ENCODE peak calls at places on chromosomes 11 and 22, in five cellular contexts. One of them, this sample, is unnamed.

GRCh38 chr11:113345978-113346377 is 31.6 kb downstream of the TTC12 start:
- DNase-seq in brain microvascular endothelial cell: no peak
- DNase-seq in fibroblast of mammary gland: no peak
- DNase-seq in colonic mucosa: no peak
- DNase-seq in Peyer's patch: no peak
- DNase-seq in this sample: no peak

GRCh38 chr11:68904458-68904847 is 762 bp downstream of the IGHMBP2 start:
- DNase-seq in colonic mucosa: peak
- DNase-seq in fibroblast of mammary gland: no peak
- DNase-seq in brain microvascular endothelial cell: peak
- DNase-seq in Peyer's patch: no peak
- DNase-seq in this sample: no peak

GRCh38 chr22:39306456-39307361 is 12.7 kb downstream of the RPL3 start:
- DNase-seq in Peyer's patch: no peak
- DNase-seq in colonic mucosa: no peak
- DNase-seq in fibroblast of mammary gland: no peak
- DNase-seq in brain microvascular endothelial cell: no peak
- DNase-seq in this sample: no peak

GRCh38 chr11:95589893-95590612 is 199.5 kb downstream of the FAM76B start:
- DNase-seq in brain microvascular endothelial cell: no peak
- DNase-seq in fibroblast of mammary gland: no peak
- DNase-seq in Peyer's patch: no peak
- DNase-seq in colonic mucosa: no peak
- DNase-seq in this sample: no peak

GRCh38 chr11:61290905-61291690 is 4.0 kb downstream of the VWCE start:
- DNase-seq in colonic mucosa: no peak
- DNase-seq in fibroblast of mammary gland: no peak
- DNase-seq in Peyer's patch: no peak
- DNase-seq in brain microvascular endothelial cell: no peak
- DNase-seq in this sample: no peak

GRCh38 chr11:131246589-131247164 is 123.7 kb upstream of the NTM start:
- DNase-seq in Peyer's patch: no peak
- DNase-seq in fibroblast of mammary gland: peak
- DNase-seq in colonic mucosa: peak
- DNase-seq in brain microvascular endothelial cell: no peak
- DNase-seq in this sample: no peak

GRCh38 chr11:28736256-28736655 is 628.1 kb downstream of the METTL15 start:
- DNase-seq in Peyer's patch: no peak
- DNase-seq in colonic mucosa: no peak
- DNase-seq in fibroblast of mammary gland: no peak
- DNase-seq in brain microvascular endothelial cell: no peak
- DNase-seq in this sample: no peak

GRCh38 chr11:79520086-79520485 is 79.3 kb upstream of the TENM4 start:
- DNase-seq in brain microvascular endothelial cell: no peak
- DNase-seq in colonic mucosa: no peak
- DNase-seq in fibroblast of mammary gland: no peak
- DNase-seq in Peyer's patch: no peak
- DNase-seq in this sample: no peak

GRCh38 chr11:126507646-126508045 is 152.2 kb downstream of the ST3GAL4 start:
- DNase-seq in Peyer's patch: no peak
- DNase-seq in fibroblast of mammary gland: no peak
- DNase-seq in colonic mucosa: no peak
- DNase-seq in brain microvascular endothelial cell: no peak
- DNase-seq in this sample: no peak

GRCh38 chr11:73390601-73391565 is 14.7 kb downstream of the RELT start:
- DNase-seq in colonic mucosa: no peak
- DNase-seq in Peyer's patch: no peak
- DNase-seq in brain microvascular endothelial cell: no peak
- DNase-seq in fibroblast of mammary gland: no peak
- DNase-seq in this sample: no peak

GRCh38 chr22:35135165-35135564 is 69.2 kb downstream of the ISX start:
- DNase-seq in brain microvascular endothelial cell: no peak
- DNase-seq in Peyer's patch: no peak
- DNase-seq in fibroblast of mammary gland: no peak
- DNase-seq in colonic mucosa: no peak
- DNase-seq in this sample: no peak

GRCh38 chr22:35138521-35138920 is 72.6 kb downstream of the ISX start:
- DNase-seq in colonic mucosa: peak
- DNase-seq in Peyer's patch: no peak
- DNase-seq in brain microvascular endothelial cell: no peak
- DNase-seq in fibroblast of mammary gland: no peak
- DNase-seq in this sample: no peak

GRCh38 chr22:35140879-35141745 is 75.2 kb downstream of the ISX start:
- DNase-seq in brain microvascular endothelial cell: no peak
- DNase-seq in fibroblast of mammary gland: no peak
- DNase-seq in Peyer's patch: peak
- DNase-seq in colonic mucosa: peak
- DNase-seq in this sample: no peak
- TF ChIP-seq CTCF in brain microvascular endothelial cell: no peak
- TF ChIP-seq CTCF in fibroblast of mammary gland: no peak
- TF ChIP-seq CTCF in Peyer's patch: peak
- TF ChIP-seq CTCF in colonic mucosa: peak
- TF ChIP-seq CTCF in this sample: no peak

DNA sequence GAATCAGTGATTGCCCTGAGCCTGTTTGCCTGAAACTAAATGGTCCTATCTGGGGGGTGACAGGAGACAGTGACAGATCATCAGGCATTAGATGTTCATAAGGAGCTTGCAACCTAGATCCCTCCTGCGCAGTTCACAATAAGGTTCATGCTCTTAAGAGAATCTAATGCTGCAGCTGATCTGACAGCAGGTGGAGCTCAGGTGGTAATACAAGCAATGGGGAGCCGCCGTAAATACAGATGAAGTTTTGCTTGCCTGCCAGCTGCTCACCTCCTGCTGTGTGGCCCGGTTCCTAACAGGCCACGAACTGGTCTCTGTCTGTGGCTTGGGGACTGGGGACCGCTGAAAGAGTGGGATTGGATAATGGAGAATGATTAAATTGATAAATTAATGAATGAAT is 14.0 kb downstream of the NOX4 start:
- DNase-seq in Peyer's patch: no peak
- DNase-seq in fibroblast of mammary gland: no peak
- DNase-seq in brain microvascular endothelial cell: no peak
- DNase-seq in colonic mucosa: no peak
- DNase-seq in this sample: no peak
- TF ChIP-seq CTCF in Peyer's patch: no peak
- TF ChIP-seq CTCF in fibroblast of mammary gland: no peak
- TF ChIP-seq CTCF in brain microvascular endothelial cell: no peak
- TF ChIP-seq CTCF in colonic mucosa: no peak
- TF ChIP-seq CTCF in this sample: no peak

GRCh38 chr11:65487467-65488272 is 11.2 kb upstream of the MALAT1 start:
- DNase-seq in Peyer's patch: peak
- DNase-seq in colonic mucosa: peak
- DNase-seq in fibroblast of mammary gland: peak
- DNase-seq in brain microvascular endothelial cell: peak
- DNase-seq in this sample: peak
- TF ChIP-seq CTCF in Peyer's patch: no peak
- TF ChIP-seq CTCF in colonic mucosa: no peak
- TF ChIP-seq CTCF in fibroblast of mammary gland: no peak
- TF ChIP-seq CTCF in brain microvascular endothelial cell: no peak
- TF ChIP-seq CTCF in this sample: no peak

GRCh38 chr22:35733036-35733435 is 15.4 kb downstream of the APOL5 start:
- DNase-seq in brain microvascular endothelial cell: no peak
- DNase-seq in fibroblast of mammary gland: no peak
- DNase-seq in colonic mucosa: no peak
- DNase-seq in Peyer's patch: no peak
- DNase-seq in this sample: no peak

GRCh38 chr22:35734517-35734827 is 16.8 kb downstream of the APOL5 start:
- DNase-seq in colonic mucosa: no peak
- DNase-seq in fibroblast of mammary gland: no peak
- DNase-seq in Peyer's patch: no peak
- DNase-seq in brain microvascular endothelial cell: no peak
- DNase-seq in this sample: no peak

GRCh38 chr22:35735622-35736021 is 17.9 kb downstream of the APOL5 start:
- DNase-seq in brain microvascular endothelial cell: no peak
- DNase-seq in fibroblast of mammary gland: no peak
- DNase-seq in Peyer's patch: no peak
- DNase-seq in colonic mucosa: no peak
- DNase-seq in this sample: no peak

GRCh38 chr22:35732116-35732515 is 14.4 kb downstream of the APOL5 start:
- DNase-seq in fibroblast of mammary gland: no peak
- DNase-seq in colonic mucosa: no peak
- DNase-seq in Peyer's patch: no peak
- DNase-seq in brain microvascular endothelial cell: no peak
- DNase-seq in this sample: no peak

DNA sequence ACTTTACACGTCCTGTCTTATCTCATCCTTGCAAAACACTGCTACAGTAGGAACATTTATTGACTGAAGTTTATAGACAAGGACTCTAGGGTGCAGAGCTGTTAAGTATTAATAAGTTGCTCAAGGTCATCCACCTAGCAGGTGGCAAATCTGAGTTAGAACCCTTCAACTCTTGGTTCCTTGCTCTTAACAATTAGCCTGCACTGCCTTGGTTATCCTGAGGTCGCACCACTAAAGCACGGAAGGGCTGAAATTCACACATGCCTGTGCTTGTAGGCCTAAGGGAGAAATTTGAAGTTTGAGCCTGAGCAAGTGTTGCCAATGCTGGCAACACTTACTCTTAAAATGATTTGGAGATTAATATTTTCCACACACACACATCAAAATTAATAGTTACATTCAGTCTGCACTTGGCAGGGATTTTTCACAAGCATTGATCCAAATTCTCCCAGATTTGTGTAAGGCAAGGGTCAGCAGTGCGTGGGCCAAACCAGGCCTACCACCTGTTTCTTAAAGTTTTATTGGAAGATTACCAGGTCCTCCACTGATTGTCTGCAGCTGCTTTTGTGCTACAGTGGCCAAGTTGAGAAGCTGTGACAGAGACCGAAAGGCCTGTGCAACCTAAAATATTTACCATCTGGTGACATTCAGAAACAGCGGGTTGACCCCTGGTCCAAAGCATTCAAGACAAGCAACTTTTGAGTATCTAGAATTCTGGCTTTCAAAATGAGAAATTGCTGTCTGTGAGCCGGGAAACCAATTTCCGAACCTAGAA is 16.3 kb downstream of the APOL5 start:
- DNase-seq in colonic mucosa: no peak
- DNase-seq in fibroblast of mammary gland: no peak
- DNase-seq in Peyer's patch: no peak
- DNase-seq in brain microvascular endothelial cell: no peak
- DNase-seq in this sample: no peak
- TF ChIP-seq CTCF in colonic mucosa: no peak
- TF ChIP-seq CTCF in fibroblast of mammary gland: no peak
- TF ChIP-seq CTCF in Peyer's patch: no peak
- TF ChIP-seq CTCF in brain microvascular endothelial cell: no peak
- TF ChIP-seq CTCF in this sample: no peak

DNA sequence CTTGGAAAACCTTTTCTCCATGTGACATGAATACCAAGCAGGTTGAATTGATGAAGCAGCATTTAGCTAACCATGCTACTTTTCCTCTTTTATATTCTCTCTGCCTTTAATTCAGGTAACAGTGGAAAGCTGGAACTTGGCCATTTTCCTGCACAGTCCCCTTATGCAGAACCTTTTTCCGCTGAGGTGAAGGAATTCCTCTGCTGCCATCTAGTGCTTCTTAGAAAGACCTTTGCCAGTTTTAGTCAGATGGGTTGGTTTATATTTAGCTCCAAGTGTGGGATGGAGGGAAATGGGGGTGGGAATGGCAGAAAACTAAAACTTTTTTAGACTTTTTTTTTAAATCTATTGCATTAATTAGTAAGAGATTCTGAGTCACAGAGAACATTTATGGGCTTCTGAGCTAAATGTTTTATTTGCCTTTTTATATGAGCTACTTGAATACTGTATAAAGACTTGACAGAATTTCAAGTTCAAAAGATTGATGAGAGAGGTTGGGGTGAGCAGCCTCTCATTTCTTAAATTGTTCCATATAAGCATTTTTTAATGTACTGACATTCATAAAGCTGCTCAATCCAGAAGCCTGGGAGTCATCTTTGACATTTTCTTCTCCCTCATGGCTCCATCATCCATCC is 153.9 kb upstream of the ZC3H12C start:
- DNase-seq in fibroblast of mammary gland: peak
- DNase-seq in colonic mucosa: peak
- DNase-seq in Peyer's patch: no peak
- DNase-seq in brain microvascular endothelial cell: peak
- DNase-seq in this sample: no peak
- TF ChIP-seq CTCF in fibroblast of mammary gland: peak
- TF ChIP-seq CTCF in colonic mucosa: peak
- TF ChIP-seq CTCF in Peyer's patch: peak
- TF ChIP-seq CTCF in brain microvascular endothelial cell: peak
- TF ChIP-seq CTCF in this sample: peak

DNA sequence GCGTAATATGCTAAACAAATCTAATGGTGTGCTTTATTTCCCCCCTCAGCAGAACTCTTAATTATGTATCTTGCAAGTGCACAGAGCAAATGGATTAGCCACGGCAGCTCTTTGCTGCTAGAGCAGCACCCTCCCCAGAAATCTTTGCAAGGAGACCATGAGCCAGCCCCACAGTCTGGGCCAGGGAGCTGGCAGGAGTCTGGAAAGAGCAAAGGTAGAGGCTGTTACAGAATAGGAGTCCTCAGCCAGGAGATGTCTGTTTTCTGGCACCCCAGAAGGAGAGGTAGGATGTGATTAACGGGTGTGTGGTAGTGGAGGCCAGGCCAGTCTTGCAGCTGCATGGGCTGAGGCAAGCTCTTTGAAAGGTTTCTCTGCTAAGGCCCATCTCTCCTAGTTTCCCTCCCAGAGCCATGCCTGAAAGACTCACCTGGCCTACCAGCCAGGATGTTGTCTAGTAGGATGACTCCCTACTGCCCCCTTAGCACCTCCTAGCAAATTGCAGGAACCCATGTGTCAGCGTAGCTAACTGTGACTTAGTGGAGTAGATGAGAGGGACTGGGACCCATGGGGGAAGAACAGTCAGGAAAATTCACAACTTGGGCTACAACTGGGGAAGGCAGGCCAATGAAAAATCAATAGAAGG is 557.2 kb downstream of the BUD13 start:
- DNase-seq in Peyer's patch: no peak
- DNase-seq in brain microvascular endothelial cell: no peak
- DNase-seq in fibroblast of mammary gland: no peak
- DNase-seq in colonic mucosa: no peak
- DNase-seq in this sample: no peak
- TF ChIP-seq CTCF in Peyer's patch: no peak
- TF ChIP-seq CTCF in brain microvascular endothelial cell: peak
- TF ChIP-seq CTCF in fibroblast of mammary gland: no peak
- TF ChIP-seq CTCF in colonic mucosa: no peak
- TF ChIP-seq CTCF in this sample: no peak

This sample was measured in CD14-positive monocyte.